ENCODE peak calls at places on chromosomes 4 and X, in four cellular contexts. One of them, this sample, is unnamed.

GRCh38 chr4:166675411-166675810 is 558.9 kb downstream of the SPOCK3 start:
- DNase-seq in mesothelial cell of epicardium: no peak
- DNase-seq in HFFc6: peak; percentile 22
- DNase-seq in Caco-2: no peak
- DNase-seq in this sample: no peak

GRCh38 chrX:7147431-7147977 is at the start of gene STS:
- DNase-seq in mesothelial cell of epicardium: peak; percentile 69
- DNase-seq in HFFc6: no peak
- DNase-seq in Caco-2: peak; percentile 30
- DNase-seq in this sample: peak; percentile 76

GRCh38 chr4:119230288-119230687 is 17.8 kb downstream of the USP53 start:
- DNase-seq in mesothelial cell of epicardium: no peak
- DNase-seq in HFFc6: no peak
- DNase-seq in Caco-2: no peak
- DNase-seq in this sample: no peak

GRCh38 chr4:110335399-110335798 is 137.0 kb upstream of the ELOVL6 start:
- DNase-seq in mesothelial cell of epicardium: no peak
- DNase-seq in HFFc6: no peak
- DNase-seq in Caco-2: no peak
- DNase-seq in this sample: no peak

GRCh38 chrX:129747533-129747932 is 8.8 kb downstream of the XPNPEP2 start:
- DNase-seq in mesothelial cell of epicardium: no peak
- DNase-seq in HFFc6: no peak
- DNase-seq in Caco-2: no peak
- DNase-seq in this sample: no peak

GRCh38 chrX:134362560-134363089 is 97.3 kb upstream of the HPRT1 start:
- DNase-seq in mesothelial cell of epicardium: no peak
- DNase-seq in HFFc6: no peak
- DNase-seq in Caco-2: no peak
- DNase-seq in this sample: no peak

GRCh38 chrX:124257924-124258706 is 74.3 kb upstream of the TEX13D start:
- DNase-seq in mesothelial cell of epicardium: no peak
- DNase-seq in HFFc6: no peak
- DNase-seq in Caco-2: no peak
- DNase-seq in this sample: no peak

GRCh38 chrX:110509778-110510510 is 151.3 kb downstream of the RTL9 start:
- DNase-seq in mesothelial cell of epicardium: no peak
- DNase-seq in HFFc6: peak; percentile 1
- DNase-seq in Caco-2: peak; percentile 0
- DNase-seq in this sample: no peak

GRCh38 chr4:125703443-125703842 is 388.7 kb downstream of the FAT4 start:
- DNase-seq in mesothelial cell of epicardium: no peak
- DNase-seq in HFFc6: peak; percentile 23
- DNase-seq in Caco-2: no peak
- DNase-seq in this sample: no peak

GRCh38 chrX:38379088-38379487 is 26.7 kb downstream of the OTC start:
- DNase-seq in mesothelial cell of epicardium: no peak
- DNase-seq in HFFc6: no peak
- DNase-seq in Caco-2: no peak
- DNase-seq in this sample: no peak

GRCh38 chrX:24577091-24577490 is 70.1 kb downstream of the PCYT1B start:
- DNase-seq in mesothelial cell of epicardium: no peak
- DNase-seq in HFFc6: no peak
- DNase-seq in Caco-2: no peak
- DNase-seq in this sample: no peak

GRCh38 chr4:10180603-10180926 is 64.0 kb upstream of the WDR1 start:
- DNase-seq in mesothelial cell of epicardium: no peak
- DNase-seq in HFFc6: no peak
- DNase-seq in Caco-2: no peak
- DNase-seq in this sample: no peak

GRCh38 chr4:85543832-85544231 is 68.9 kb downstream of the ARHGAP24 start:
- DNase-seq in mesothelial cell of epicardium: no peak
- DNase-seq in HFFc6: no peak
- DNase-seq in Caco-2: no peak
- DNase-seq in this sample: no peak

GRCh38 chr4:153374471-153374870 is 30.0 kb downstream of the MND1 start:
- DNase-seq in mesothelial cell of epicardium: no peak
- DNase-seq in HFFc6: no peak
- DNase-seq in Caco-2: no peak
- DNase-seq in this sample: no peak

GRCh38 chr4:163548481-163549243 is 54.2 kb downstream of the TMA16 start:
- DNase-seq in mesothelial cell of epicardium: no peak
- DNase-seq in HFFc6: peak; percentile 58
- DNase-seq in Caco-2: peak; percentile 49
- DNase-seq in this sample: no peak

GRCh38 chr4:189202182-189202868 is 738.3 kb upstream of the FRG1 start:
- DNase-seq in mesothelial cell of epicardium: peak; percentile 66
- DNase-seq in HFFc6: peak; percentile 44
- DNase-seq in Caco-2: peak; percentile 32
- DNase-seq in this sample: peak; percentile 78

GRCh38 chr4:961651-962230 is 11.6 kb downstream of the DGKQ start:
- DNase-seq in mesothelial cell of epicardium: no peak
- DNase-seq in HFFc6: no peak
- DNase-seq in Caco-2: no peak
- DNase-seq in this sample: no peak

GRCh38 chrX:71301195-71301924 is at the start of gene ITGB1BP2:
- DNase-seq in mesothelial cell of epicardium: no peak
- DNase-seq in HFFc6: no peak
- DNase-seq in Caco-2: no peak
- DNase-seq in this sample: no peak

GRCh38 chr4:149999485-150000074 is 78.7 kb upstream of the DCLK2 start:
- DNase-seq in mesothelial cell of epicardium: no peak
- DNase-seq in HFFc6: peak; percentile 75
- DNase-seq in Caco-2: peak; percentile 31
- DNase-seq in this sample: no peak

GRCh38 chr4:41124916-41125548 is 89.3 kb downstream of the APBB2 start:
- DNase-seq in mesothelial cell of epicardium: no peak
- DNase-seq in HFFc6: no peak
- DNase-seq in Caco-2: peak; percentile 70
- DNase-seq in this sample: no peak

GRCh38 chr4:111512081-111512774 is 633.0 kb upstream of the FAM241A start:
- DNase-seq in mesothelial cell of epicardium: no peak
- DNase-seq in HFFc6: peak; percentile 94
- DNase-seq in Caco-2: no peak
- DNase-seq in this sample: no peak

GRCh38 chr4:75705198-75705712 is 19.1 kb upstream of the USO1 start:
- DNase-seq in mesothelial cell of epicardium: no peak
- DNase-seq in HFFc6: no peak
- DNase-seq in Caco-2: no peak
- DNase-seq in this sample: peak; percentile 47

GRCh38 chrX:97389761-97390192 is 506.1 kb downstream of the RPA4 start:
- DNase-seq in mesothelial cell of epicardium: no peak
- DNase-seq in HFFc6: peak; percentile 57
- DNase-seq in Caco-2: no peak
- DNase-seq in this sample: no peak

GRCh38 chrX:81240701-81241100 is 38.8 kb downstream of the SH3BGRL start:
- DNase-seq in mesothelial cell of epicardium: no peak
- DNase-seq in HFFc6: no peak
- DNase-seq in Caco-2: no peak
- DNase-seq in this sample: no peak

GRCh38 chr4:4852591-4853362 is 6.7 kb upstream of the MSX1 start:
- DNase-seq in mesothelial cell of epicardium: no peak
- DNase-seq in HFFc6: peak; percentile 69
- DNase-seq in Caco-2: no peak
- DNase-seq in this sample: no peak
- TF ChIP-seq CTCF in mesothelial cell of epicardium: peak; percentile 28
- TF ChIP-seq CTCF in HFFc6: peak; percentile 72
- TF ChIP-seq CTCF in Caco-2: no peak
- TF ChIP-seq CTCF in this sample: peak; percentile 72

GRCh38 chr4:27176400-27176799 is 315.8 kb downstream of the STIM2 start:
- DNase-seq in mesothelial cell of epicardium: no peak
- DNase-seq in HFFc6: peak; percentile 18
- DNase-seq in Caco-2: peak; percentile 24
- DNase-seq in this sample: no peak
- TF ChIP-seq CTCF in mesothelial cell of epicardium: no peak
- TF ChIP-seq CTCF in HFFc6: peak; percentile 66
- TF ChIP-seq CTCF in Caco-2: peak; percentile 42
- TF ChIP-seq CTCF in this sample: peak; percentile 69

DNA sequence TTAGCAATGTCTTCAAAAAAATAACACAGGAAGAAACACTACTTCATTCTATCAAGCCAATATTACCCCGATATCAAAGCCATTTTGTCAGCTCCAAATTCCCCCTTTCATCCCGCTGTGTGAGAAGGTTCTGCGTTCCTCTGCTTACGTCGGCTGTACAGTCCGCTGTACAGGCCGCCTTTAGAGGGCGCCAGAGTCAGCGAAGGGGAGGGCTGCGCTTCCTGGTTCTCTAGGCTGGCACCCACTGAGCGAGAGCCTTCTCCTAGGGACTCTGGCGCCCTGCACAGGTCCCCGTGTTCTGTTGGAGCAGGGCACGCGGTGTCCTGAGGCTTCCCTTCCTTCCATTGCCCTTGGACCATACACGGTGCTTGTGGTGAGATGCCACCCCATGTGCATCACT is 25.3 kb upstream of the CT45A1 start:
- DNase-seq in mesothelial cell of epicardium: no peak
- DNase-seq in HFFc6: no peak
- DNase-seq in Caco-2: peak; percentile 2
- DNase-seq in this sample: no peak
- TF ChIP-seq CTCF in mesothelial cell of epicardium: no peak
- TF ChIP-seq CTCF in HFFc6: no peak
- TF ChIP-seq CTCF in Caco-2: no peak
- TF ChIP-seq CTCF in this sample: peak; percentile 25

DNA sequence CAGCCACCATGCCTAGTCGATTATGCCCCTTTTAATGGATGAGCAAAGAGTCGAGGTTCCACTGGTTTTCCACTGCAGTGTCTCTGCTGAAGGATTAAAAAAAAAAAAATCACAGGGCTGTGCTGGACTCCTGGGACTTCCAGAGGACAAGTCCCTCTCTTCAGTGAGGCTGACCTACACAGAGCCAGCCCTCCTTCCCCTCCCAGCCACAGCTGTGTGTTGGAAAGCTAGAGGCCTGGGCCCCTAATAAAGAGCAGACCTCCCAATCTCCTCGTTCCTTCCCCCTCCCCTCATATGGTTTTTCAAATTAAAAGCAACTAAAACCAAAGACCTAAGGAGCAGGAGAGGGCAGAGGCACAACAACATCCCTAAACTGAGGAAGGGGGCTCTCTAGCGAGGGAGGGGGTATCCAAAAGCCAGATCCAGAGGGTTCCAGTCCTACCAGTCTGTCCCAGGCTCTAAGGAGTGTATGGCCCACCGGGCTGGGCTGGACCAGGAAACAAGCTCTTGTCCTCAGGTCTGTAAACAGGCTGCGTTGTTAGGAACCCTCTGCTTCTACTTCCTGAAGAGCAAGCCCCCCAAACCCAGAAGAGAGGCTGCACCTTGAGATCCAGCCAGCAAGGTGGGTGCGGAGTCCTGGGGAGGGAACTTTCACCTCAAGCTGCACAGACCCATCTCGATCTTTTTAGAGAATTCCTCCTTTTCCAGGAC is 4.0 kb upstream of the PDGFRA start:
- DNase-seq in mesothelial cell of epicardium: no peak
- DNase-seq in HFFc6: no peak
- DNase-seq in Caco-2: no peak
- DNase-seq in this sample: no peak
- TF ChIP-seq CTCF in mesothelial cell of epicardium: no peak
- TF ChIP-seq CTCF in HFFc6: no peak
- TF ChIP-seq CTCF in Caco-2: no peak
- TF ChIP-seq CTCF in this sample: no peak

GRCh38 chr4:113355550-113356371 is 306.3 kb downstream of the ANK2 start:
- DNase-seq in mesothelial cell of epicardium: no peak
- DNase-seq in HFFc6: peak; percentile 83
- DNase-seq in Caco-2: no peak
- DNase-seq in this sample: no peak
- TF ChIP-seq CTCF in mesothelial cell of epicardium: no peak
- TF ChIP-seq CTCF in HFFc6: peak; percentile 32
- TF ChIP-seq CTCF in Caco-2: no peak
- TF ChIP-seq CTCF in this sample: no peak

DNA sequence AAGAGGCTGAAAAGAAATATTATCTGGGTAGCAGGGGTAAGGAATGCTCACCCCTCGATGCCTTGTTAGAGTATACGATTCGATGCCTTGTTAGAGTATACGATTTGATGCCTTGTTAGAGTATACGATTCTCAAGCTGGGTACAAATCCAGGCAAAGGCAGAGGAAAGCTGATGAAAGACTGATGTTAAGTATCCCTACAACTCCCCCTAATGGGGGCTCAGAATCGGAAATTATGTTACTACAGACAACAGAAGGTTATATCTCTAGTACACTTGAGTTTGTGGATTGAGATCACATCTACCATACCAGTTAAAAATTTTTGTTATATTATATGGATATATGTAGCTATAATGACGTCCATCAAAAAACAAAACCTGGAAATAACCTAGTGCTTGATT is 4.8 kb downstream of the LRRC66 start:
- DNase-seq in mesothelial cell of epicardium: no peak
- DNase-seq in HFFc6: no peak
- DNase-seq in Caco-2: peak; percentile 32
- DNase-seq in this sample: no peak
- TF ChIP-seq CTCF in mesothelial cell of epicardium: no peak
- TF ChIP-seq CTCF in HFFc6: peak; percentile 16
- TF ChIP-seq CTCF in Caco-2: peak; percentile 31
- TF ChIP-seq CTCF in this sample: peak; percentile 20

DNA sequence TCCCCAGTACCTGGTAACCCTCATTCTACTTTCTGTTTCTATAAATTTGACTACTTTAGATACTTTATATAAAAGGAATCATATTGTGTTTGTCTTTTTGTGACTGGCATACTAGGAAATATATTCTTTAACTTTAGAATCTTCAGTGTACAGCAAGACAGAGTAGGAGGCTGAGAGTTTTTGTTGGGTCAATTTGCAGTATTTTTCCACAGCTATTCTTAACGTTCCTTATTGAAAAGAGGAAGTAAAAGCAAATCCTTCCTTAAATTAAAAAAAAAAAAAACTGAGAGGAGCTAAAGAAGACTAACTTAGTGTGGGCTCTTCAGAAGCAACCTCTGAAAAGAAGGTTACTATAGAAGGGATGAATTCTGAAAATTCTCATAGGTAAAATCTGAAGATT is 1194.6 kb downstream of the ADGRL3 start:
- DNase-seq in mesothelial cell of epicardium: no peak
- DNase-seq in HFFc6: no peak
- DNase-seq in Caco-2: no peak
- DNase-seq in this sample: no peak
- TF ChIP-seq CTCF in mesothelial cell of epicardium: no peak
- TF ChIP-seq CTCF in HFFc6: no peak
- TF ChIP-seq CTCF in Caco-2: no peak
- TF ChIP-seq CTCF in this sample: no peak